ENCODE peak calls at places on chromosomes 11 and 22, in six cellular contexts. F is activated CD4-positive, CD25-positive, alpha-beta regulatory T cell treated with anti-CD3 and anti-CD28 coated beads, Interleukin-2, amount 50 U/mL, for 72 hours; A is NCI-H1930; X is KBM-7; J is SJCRH30; L is coronary artery. Y is an unnamed sample.

GRCh38 chr11:62680825-62681240 is 2.0 kb upstream of the UBXN1 start:
- DNase-seq in A (peak; percentile 34), L (no peak), X (peak; percentile 72), F (no peak), J (peak; percentile 80), Y (peak; percentile 88)

GRCh38 chr11:17719028-17719939 is at the start of gene MYOD1:
- DNase-seq in J (peak; percentile 100), X (no peak), F (no peak), A (peak; percentile 30), L (no peak), Y (peak; percentile 70)

GRCh38 chr11:12724301-12725046 is 50.3 kb downstream of the TEAD1 start:
- DNase-seq in L (no peak), A (peak; percentile 79), F (no peak), X (peak; percentile 12), J (peak; percentile 39), Y (peak; percentile 98)

GRCh38 chr11:597166-597725 is 18.5 kb downstream of the IRF7 start:
- DNase-seq in J (no peak), A (no peak), F (no peak), X (no peak), L (no peak), Y (peak; percentile 38)

GRCh38 chr11:115226556-115226955 is 277.7 kb downstream of the CADM1 start:
- DNase-seq in L (no peak), X (no peak), J (no peak), A (no peak), F (no peak), Y (peak; percentile 42)

GRCh38 chr11:73267921-73268540 is 4.1 kb upstream of the P2RY6 start:
- DNase-seq in F (peak; percentile 16), L (peak; percentile 73), A (no peak), J (no peak), X (no peak), Y (no peak)

GRCh38 chr11:36501236-36501635 is 8.8 kb downstream of the TRAF6 start:
- DNase-seq in L (no peak), F (no peak), J (peak; percentile 41), X (no peak), A (no peak), Y (no peak)

GRCh38 chr11:69950120-69950519 is 128.0 kb upstream of the ANO1 start:
- DNase-seq in F (no peak), L (no peak), J (peak; percentile 41), X (peak; percentile 25), A (no peak), Y (peak; percentile 57)

GRCh38 chr11:127130321-127130720 is 129.8 kb upstream of the KIRREL3 start:
- DNase-seq in F (no peak), J (no peak), A (no peak), X (no peak), L (no peak), Y (no peak)

GRCh38 chr11:106943089-106943488 is 75.2 kb downstream of the GUCY1A2 start:
- DNase-seq in J (no peak), X (no peak), F (no peak), A (no peak), L (no peak), Y (no peak)

GRCh38 chr11:95419915-95420314 is 188.9 kb upstream of the SESN3 start:
- DNase-seq in L (no peak), X (no peak), J (no peak), F (no peak), A (no peak), Y (peak; percentile 24)

GRCh38 chr22:38187413-38188212 is 6.0 kb upstream of the PLA2G6 start:
- DNase-seq in L (no peak), F (no peak), J (peak; percentile 30), X (no peak), A (peak; percentile 35), Y (peak; percentile 78)

GRCh38 chr11:3105791-3106735 is 48.8 kb upstream of the CARS1 start:
- DNase-seq in X (no peak), F (peak; percentile 21), L (no peak), J (no peak), A (no peak), Y (no peak)

GRCh38 chr11:34603129-34604001 is 17.5 kb upstream of the EHF start:
- DNase-seq in L (no peak), A (no peak), X (peak; percentile 54), F (no peak), J (no peak), Y (no peak)

GRCh38 chr11:64007160-64007628 is 21.0 kb downstream of the OTUB1 start:
- DNase-seq in F (no peak), J (peak; percentile 89), X (no peak), A (no peak), L (no peak), Y (peak; percentile 73)